ENCODE peak calls at places on chromosomes 7 and 10, in seven cellular contexts. P is G401; O is DMS153; H is naive B cell; S is KG1; R is central memory CD4-positive, alpha-beta T cell; Q is GM23248. G is an unnamed sample.

GRCh38 chr10:14184841-14185500 is 145.8 kb downstream of the FRMD4A start:
- DNase-seq in H (peak), P (peak), S (peak), R (peak), O (peak), Q (no peak), G (no peak)

GRCh38 chr10:129773359-129773990 is 190.6 kb downstream of the EBF3 start:
- DNase-seq in Q (no peak), S (no peak), R (no peak), P (no peak), H (no peak), O (no peak), G (no peak)

GRCh38 chr10:73529089-73529832 is 33.4 kb upstream of the PPP3CB start:
- DNase-seq in H (peak), P (peak), S (peak), O (peak), R (peak), Q (peak), G (peak)

GRCh38 chr10:112294169-112294568 is 11.0 kb downstream of the TECTB start:
- DNase-seq in H (no peak), P (no peak), Q (no peak), O (no peak), S (no peak), R (no peak), G (no peak)

GRCh38 chr10:100562008-100562672 is 26.4 kb downstream of the HIF1AN start:
- DNase-seq in H (peak), R (peak), Q (peak), S (no peak), P (peak), O (peak), G (peak)

GRCh38 chr10:9010931-9011670 is 956.6 kb downstream of the GATA3 start:
- DNase-seq in R (no peak), S (no peak), H (no peak), Q (no peak), O (no peak), P (no peak), G (no peak)

GRCh38 chr7:131633342-131633843 is 77.0 kb upstream of the PODXL start:
- DNase-seq in O (no peak), P (no peak), R (no peak), Q (peak), S (no peak), H (no peak), G (no peak)

GRCh38 chr7:155918720-155919399 is 106.6 kb upstream of the SHH start:
- DNase-seq in Q (peak), R (no peak), S (no peak), O (no peak), H (no peak), P (no peak), G (no peak)

GRCh38 chr10:66215005-66215404 is 710.8 kb upstream of the LRRTM3 start:
- DNase-seq in S (no peak), H (no peak), R (no peak), Q (peak), O (no peak), P (no peak), G (no peak)

GRCh38 chr7:27151945-27152815 is at the start of gene HOXA3:
- DNase-seq in O (no peak), P (no peak), S (no peak), R (no peak), H (no peak), Q (peak), G (no peak)

GRCh38 chr7:111763221-111763791 is 201.0 kb upstream of the IMMP2L start:
- DNase-seq in P (peak), O (peak), Q (peak), S (no peak), R (no peak), H (no peak), G (no peak)

GRCh38 chr10:95864906-95865813 is 42.6 kb upstream of the CC2D2B start:
- DNase-seq in Q (peak), R (peak), H (peak), S (peak), P (peak), O (no peak), G (peak)

GRCh38 chr10:59227136-59227673 is 50.8 kb downstream of the PHYHIPL start:
- DNase-seq in O (no peak), Q (no peak), H (no peak), R (no peak), S (no peak), P (no peak), G (no peak)

GRCh38 chr7:102389810-102390209 is 6.4 kb upstream of the PRKRIP1 start:
- DNase-seq in O (no peak), H (no peak), R (no peak), Q (no peak), S (no peak), P (no peak), G (no peak)

GRCh38 chr7:105011771-105012502 is 2.1 kb upstream of the KMT2E start:
- DNase-seq in H (no peak), R (no peak), Q (peak), P (no peak), S (no peak), O (no peak), G (no peak)

GRCh38 chr7:6637544-6638229 is 569 bp downstream of the ZNF316 start:
- DNase-seq in P (no peak), O (peak), R (peak), H (peak), S (peak), Q (peak), G (no peak)

GRCh38 chr7:47497367-47498096 is 84.4 kb downstream of the TNS3 start:
- DNase-seq in O (peak), R (no peak), H (peak), P (no peak), S (no peak), Q (peak), G (no peak)

GRCh38 chr7:17523813-17524741 is 225.6 kb downstream of the AHR start:
- DNase-seq in H (no peak), P (no peak), O (peak), R (peak), S (no peak), Q (peak), G (no peak)

GRCh38 chr10:100997364-100998182 is 2.0 kb upstream of the LZTS2 start:
- DNase-seq in H (peak), R (peak), Q (peak), S (peak), O (peak), P (peak), G (peak)

GRCh38 chr7:37342170-37342569 is 106.5 kb downstream of the ELMO1 start:
- DNase-seq in P (no peak), Q (no peak), O (peak), R (no peak), S (no peak), H (no peak), G (no peak)

GRCh38 chr10:62047240-62047897 is 145.9 kb downstream of the ARID5B start:
- DNase-seq in S (no peak), H (no peak), Q (peak), P (no peak), R (no peak), O (no peak), G (no peak)

GRCh38 chr10:1020460-1020859 is 5.2 kb downstream of the IDI2 start:
- DNase-seq in P (no peak), H (no peak), Q (no peak), R (no peak), S (no peak), O (no peak), G (no peak)

GRCh38 chr7:2641406-2642393 is 9.9 kb downstream of the TTYH3 start:
- DNase-seq in Q (peak), O (no peak), S (no peak), R (no peak), P (peak), H (peak), G (peak)

GRCh38 chr10:43308986-43309385 is 42.1 kb upstream of the RASGEF1A start:
- DNase-seq in R (no peak), O (no peak), H (no peak), P (no peak), S (no peak), Q (peak), G (peak)

GRCh38 chr10:96690755-96691730 is 29.3 kb downstream of the PIK3AP1 start:
- DNase-seq in H (no peak), S (no peak), Q (peak), P (no peak), O (no peak), R (no peak), G (no peak)

GRCh38 chr10:132094581-132095234 is 29.0 kb downstream of the JAKMIP3 start:
- DNase-seq in P (no peak), Q (no peak), H (no peak), R (no peak), O (peak), S (no peak), G (no peak)

GRCh38 chr7:128829391-128830166 is 627 bp upstream of the FLNC start:
- DNase-seq in Q (peak), O (no peak), P (no peak), R (no peak), H (no peak), S (no peak), G (no peak)

GRCh38 chr10:116113721-116114501 is 159.1 kb downstream of the GFRA1 start:
- DNase-seq in R (no peak), P (no peak), Q (peak), O (no peak), S (no peak), H (no peak), G (no peak)

GRCh38 chr7:154646126-154647013 is 356.6 kb downstream of the PAXIP1 start:
- DNase-seq in R (no peak), O (no peak), Q (no peak), S (no peak), P (no peak), H (no peak), G (no peak)

GRCh38 chr7:2529161-2530075 is 9.8 kb downstream of the LFNG start:
- DNase-seq in Q (peak), O (no peak), P (no peak), H (peak), R (peak), S (peak), G (no peak)

GRCh38 chr7:155418941-155419755 is 38.8 kb upstream of the EN2 start:
- DNase-seq in O (no peak), S (no peak), Q (no peak), R (no peak), H (no peak), P (peak), G (no peak)

GRCh38 chr10:80497187-80498038 is 40.3 kb upstream of the SH2D4B start:
- DNase-seq in S (no peak), O (no peak), H (no peak), R (no peak), P (no peak), Q (peak), G (no peak)

GRCh38 chr7:80453699-80454340 is 58.0 kb downstream of the GNAT3 start:
- DNase-seq in S (peak), P (peak), H (no peak), R (no peak), Q (peak), O (no peak), G (no peak)

GRCh38 chr7:69739906-69740545 is 141.8 kb downstream of the AUTS2 start:
- DNase-seq in P (peak), S (no peak), R (no peak), O (no peak), H (peak), Q (peak), G (peak)

GRCh38 chr10:35739998-35740397 is 97.9 kb upstream of the FZD8 start:
- DNase-seq in H (no peak), P (no peak), S (no peak), Q (peak), O (no peak), R (no peak), G (no peak)

GRCh38 chr7:35604595-35604994 is 90.3 kb downstream of the HERPUD2 start:
- DNase-seq in P (no peak), Q (no peak), R (no peak), O (no peak), H (no peak), S (no peak), G (no peak)

GRCh38 chr7:105309235-105310156 is 79.2 kb downstream of the SRPK2 start:
- DNase-seq in P (no peak), S (no peak), H (no peak), R (no peak), Q (no peak), O (no peak), G (no peak)

GRCh38 chr10:89591796-89592271 is 53.2 kb downstream of the PANK1 start:
- DNase-seq in P (no peak), R (no peak), Q (no peak), S (no peak), H (no peak), O (no peak), G (no peak)